ENCODE peak calls at places on chromosomes 11 and 22, in five cellular contexts. R, B, F, Z and D are unnamed samples. For H3K9me3, the result is how much of the 10 kb centered on the place peaks cover.

GRCh38 chr22:19086417-19086816 is 35.8 kb downstream of the DGCR2 start:
- DNase-seq in Z (no peak), R (no peak), F (no peak), B (no peak), D (no peak)

GRCh38 chr11:2348986-2349385 is 28.1 kb upstream of the CD81 start:
- DNase-seq in B (no peak), Z (no peak), F (no peak), R (no peak), D (no peak)

GRCh38 chr11:3854660-3854976 is 846 bp upstream of the STIM1 start:
- DNase-seq in Z (no peak), B (no peak), R (no peak), F (no peak), D (no peak)

GRCh38 chr22:46239261-46240048 is 10.6 kb downstream of the CDPF1 start:
- DNase-seq in B (no peak), R (no peak), Z (no peak), F (no peak), D (no peak)

GRCh38 chr11:45658292-45658991 is 7.0 kb downstream of the CHST1 start:
- DNase-seq in B (no peak), Z (no peak), F (no peak), R (peak), D (peak)

GRCh38 chr11:56783448-56784041 is 35.0 kb upstream of the OR9G4 start:
- DNase-seq in B (no peak), Z (peak), F (no peak), R (no peak), D (no peak)

GRCh38 chr11:75639752-75640151 is 29.1 kb downstream of the MAP6 start:
- DNase-seq in B (no peak), R (peak), F (no peak), Z (no peak), D (peak)

GRCh38 chr11:114228401-114229061 is 67.7 kb upstream of the NNMT start:
- DNase-seq in B (no peak), R (no peak), F (no peak), Z (no peak), D (no peak)

GRCh38 chr11:78223320-78223954 is 34.7 kb downstream of the USP35 start:
- DNase-seq in R (no peak), Z (no peak), B (no peak), F (no peak), D (no peak)

GRCh38 chr22:46074771-46075551 is 75.4 kb upstream of the PPARA start:
- DNase-seq in F (no peak), Z (no peak), R (peak), B (no peak), D (peak)

GRCh38 chr11:116693206-116694016 is 79.4 kb downstream of the BUD13 start:
- DNase-seq in F (no peak), R (no peak), B (no peak), Z (no peak), D (no peak)

GRCh38 chr11:47783087-47783610 is 16.0 kb upstream of the FNBP4 start:
- DNase-seq in B (no peak), F (no peak), Z (no peak), R (no peak), D (no peak)

GRCh38 chr11:67278939-67279588 is 10.0 kb upstream of the ANKRD13D start:
- DNase-seq in Z (no peak), B (no peak), F (no peak), R (no peak), D (no peak)

GRCh38 chr22:46045459-46046298 is 68.7 kb upstream of the WNT7B start:
- DNase-seq in F (no peak), Z (no peak), R (peak), B (no peak), D (peak)

GRCh38 chr22:24434472-24435322 is 7.3 kb downstream of the ADORA2A start:
- DNase-seq in R (no peak), F (peak), Z (no peak), B (peak), D (no peak)

GRCh38 chr11:116852261-116853125 is 15.1 kb upstream of the APOA1 start:
- DNase-seq in Z (no peak), R (no peak), B (no peak), F (no peak), D (no peak)

GRCh38 chr11:78432956-78433355 is 15.3 kb upstream of the GAB2 start:
- DNase-seq in F (no peak), Z (no peak), R (no peak), B (no peak), D (no peak)

GRCh38 chr11:14364322-14364721 is 5.3 kb upstream of the RRAS2 start:
- DNase-seq in R (no peak), B (no peak), Z (no peak), F (no peak), D (no peak)

GRCh38 chr11:27557223-27557622 is 50.7 kb upstream of the LIN7C start:
- DNase-seq in B (no peak), Z (no peak), R (no peak), F (no peak), D (no peak)

GRCh38 chr11:71140206-71140919 is 112.0 kb downstream of the SHANK2 start:
- DNase-seq in Z (no peak), F (no peak), R (no peak), B (no peak), D (no peak)

GRCh38 chr11:45264839-45265515 is 21.2 kb downstream of the SYT13 start:
- DNase-seq in R (no peak), F (no peak), B (no peak), Z (peak), D (no peak)

GRCh38 chr11:76803811-76804600 is 20.9 kb downstream of the TSKU start:
- DNase-seq in B (no peak), Z (peak), F (no peak), R (peak), D (no peak)

GRCh38 chr11:59572091-59572490 is 43.5 kb downstream of the OSBP start:
- DNase-seq in F (no peak), Z (no peak), B (no peak), R (no peak), D (no peak)

GRCh38 chr22:20552450-20552894 is 45.1 kb downstream of the MED15 start:
- DNase-seq in R (peak), F (no peak), B (no peak), Z (no peak), D (no peak)

GRCh38 chr11:2267871-2268825 is 2.2 kb downstream of the ASCL2 start:
- DNase-seq in R (no peak), F (no peak), Z (no peak), B (no peak), D (peak)

GRCh38 chr11:657691-658126 is 20.6 kb downstream of the DRD4 start:
- DNase-seq in F (no peak), Z (no peak), B (no peak), R (no peak), D (no peak)
- H3K27ac ChIP-seq in F (no peak), Z (no peak), B (no peak), R (no peak), D (no peak)

GRCh38 chr22:48431014-48431413 is 1396.7 kb downstream of the BRD1 start:
- DNase-seq in B (no peak), R (peak), F (no peak), Z (no peak), D (no peak)

GRCh38 chr22:48432721-48433518 is 1394.8 kb downstream of the BRD1 start:
- DNase-seq in Z (no peak), B (no peak), F (no peak), R (peak), D (no peak)

GRCh38 chr22:48433647-48434046 is 1394.0 kb downstream of the BRD1 start:
- DNase-seq in B (no peak), R (peak), Z (no peak), F (no peak), D (no peak)

GRCh38 chr22:48429621-48430020 is 1398.1 kb downstream of the BRD1 start:
- DNase-seq in B (no peak), F (no peak), Z (no peak), R (no peak), D (peak)

DNA sequence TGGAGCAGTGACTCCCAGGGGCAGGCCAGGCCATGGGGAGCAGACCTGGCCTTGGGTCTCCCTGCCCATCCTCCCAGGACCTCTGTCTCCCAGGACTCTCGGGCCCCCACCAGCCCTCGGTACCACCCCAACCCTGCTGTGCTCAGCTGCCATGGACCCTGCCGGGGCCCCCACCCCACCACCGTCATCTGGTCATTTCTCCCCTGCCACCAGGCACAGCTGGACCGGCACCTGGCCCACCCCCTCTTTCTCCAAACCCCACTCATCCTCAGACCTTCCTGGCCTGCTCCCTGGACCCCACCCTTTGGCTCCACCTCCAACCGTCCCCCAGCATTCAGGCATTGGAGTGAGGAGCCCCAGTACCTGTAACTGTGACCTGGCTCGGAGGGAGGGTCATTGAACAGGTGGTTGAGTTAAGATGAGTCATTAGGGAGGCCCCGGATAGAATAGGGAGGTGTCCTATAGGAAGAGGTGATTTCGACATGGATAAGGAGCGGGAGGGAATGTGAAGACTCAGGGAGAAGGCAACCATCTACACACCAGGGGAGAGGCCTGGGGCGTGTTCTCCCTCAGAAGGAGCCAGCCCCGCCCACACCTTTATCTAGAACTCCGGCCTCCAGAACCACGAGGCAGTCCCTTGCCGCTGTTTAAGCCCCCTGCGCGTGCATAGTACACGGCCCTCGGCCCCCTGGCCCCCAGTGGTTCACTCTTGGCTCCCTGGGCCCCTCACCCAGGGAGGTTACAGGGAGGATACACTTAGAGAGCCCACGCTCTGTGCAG is 1395.9 kb downstream of the BRD1 start:
- DNase-seq in R (peak), F (no peak), B (no peak), Z (no peak), D (peak)
- H3K9me3 ChIP-seq in R (under half), F (under half), B (under half), Z (under half), D (under half)

GRCh38 chr11:19866037-19866436 is 153.4 kb downstream of the NAV2 start:
- DNase-seq in Z (no peak), R (no peak), F (no peak), B (no peak), D (no peak)
- H3K27ac ChIP-seq in Z (no peak), R (no peak), F (no peak), B (no peak), D (no peak)

GRCh38 chr11:50333861-50334260 is 301.2 kb downstream of the OR4C45 start:
- DNase-seq in R (no peak), F (no peak), Z (no peak), B (no peak), D (no peak)
- H3K9me3 ChIP-seq in R (under half), F (under half), Z (under half), B (under half), D (under half)

DNA sequence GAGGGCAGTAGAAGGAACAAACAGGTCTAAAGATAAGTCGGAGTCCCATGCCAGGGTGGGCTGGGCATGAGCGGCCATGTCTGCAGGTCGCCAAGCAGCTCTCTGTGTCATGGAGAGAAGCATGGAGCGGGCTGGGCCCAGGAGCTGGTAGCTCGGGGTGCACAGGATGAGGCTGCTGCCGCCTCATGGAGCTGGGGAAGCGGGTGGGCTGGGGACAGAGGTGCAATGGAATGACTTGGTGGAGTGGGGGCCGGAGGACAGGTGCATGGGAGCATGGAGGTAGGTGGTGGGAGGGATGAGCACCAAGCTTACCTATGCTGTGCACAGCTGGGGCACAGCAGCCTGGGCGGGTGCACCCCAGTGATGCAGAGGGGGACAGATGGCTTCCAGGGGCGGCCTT is 3.6 kb downstream of the NRXN2 start:
- DNase-seq in R (no peak), F (no peak), B (no peak), Z (no peak), D (no peak)
- H3K27ac ChIP-seq in R (no peak), F (no peak), B (no peak), Z (no peak), D (no peak)

GRCh38 chr22:49044776-49045175 is 782.9 kb downstream of the BRD1 start:
- DNase-seq in R (no peak), F (no peak), Z (no peak), B (no peak), D (no peak)

GRCh38 chr22:49046546-49047305 is 780.9 kb downstream of the BRD1 start:
- DNase-seq in Z (peak), B (no peak), R (no peak), F (no peak), D (peak)

GRCh38 chr22:49044091-49044490 is 783.6 kb downstream of the BRD1 start:
- DNase-seq in Z (no peak), R (no peak), B (no peak), F (no peak), D (no peak)

GRCh38 chr22:49046000-49046545 is 781.6 kb downstream of the BRD1 start:
- DNase-seq in F (no peak), R (no peak), Z (no peak), B (no peak), D (peak)

DNA sequence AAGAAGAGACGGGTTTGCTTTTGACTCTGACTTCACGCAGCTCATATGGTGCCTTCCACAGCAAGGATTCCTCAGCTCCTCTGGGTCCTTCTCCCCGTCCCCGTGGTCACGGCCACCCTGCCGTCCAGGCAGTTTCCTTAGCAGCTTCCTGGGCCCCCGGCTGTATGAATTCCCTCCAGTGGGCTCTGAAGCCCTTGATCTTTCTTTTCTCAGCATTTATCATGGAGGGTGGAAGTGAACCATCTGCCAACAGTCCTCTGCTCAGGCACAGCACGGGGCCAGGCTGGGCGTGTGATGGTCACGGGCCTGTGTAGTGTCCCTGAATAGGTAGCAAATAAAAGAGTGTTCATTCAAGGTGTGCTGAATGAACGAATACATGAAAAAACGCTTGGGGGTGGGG is 782.4 kb downstream of the BRD1 start:
- DNase-seq in F (no peak), Z (no peak), R (no peak), B (no peak), D (peak)
- H3K9me3 ChIP-seq in F (under half), Z (under half), R (under half), B (under half), D (under half)

GRCh38 chr11:134139303-134139872 is 70.5 kb downstream of the JAM3 start:
- DNase-seq in Z (no peak), F (no peak), B (no peak), R (no peak), D (no peak)
- H3K27ac ChIP-seq in Z (no peak), F (no peak), B (no peak), R (peak), D (peak)